ENCODE peak calls at places on chromosomes 11 and 22, in four cellular contexts. B is body of pancreas, Y is MM.1S, Z is T-cell. T is an unnamed sample.

GRCh38 chr11:97961431-97961830 is 1059.3 kb upstream of the CNTN5 start:
- DNase-seq in B (no peak), Y (no peak), Z (no peak), T (no peak)

GRCh38 chr22:37563153-37564081 is 3.1 kb downstream of the CDC42EP1 start:
- DNase-seq in B (peak; percentile 92), Y (no peak), Z (no peak), T (peak; percentile 69)

GRCh38 chr11:64409707-64410395 is 50.9 kb downstream of the RPS6KA4 start:
- DNase-seq in B (peak; percentile 35), Y (no peak), Z (no peak), T (no peak)

GRCh38 chr11:16607675-16608644 is 130.5 kb upstream of the C11orf58 start:
- DNase-seq in B (peak; percentile 77), Y (no peak), Z (no peak), T (peak; percentile 51)

GRCh38 chr11:14133381-14133780 is 170.9 kb downstream of the SPON1 start:
- DNase-seq in B (no peak), Y (no peak), Z (no peak), T (no peak)

GRCh38 chr11:122069946-122070345 is 46.1 kb downstream of the BLID start:
- DNase-seq in B (peak; percentile 72), Y (peak; percentile 90), Z (no peak), T (peak; percentile 66)

GRCh38 chr11:127017482-127017881 is 16.9 kb upstream of the KIRREL3 start:
- DNase-seq in B (no peak), Y (no peak), Z (no peak), T (no peak)

GRCh38 chr11:3043315-3043871 is 13.8 kb downstream of the CARS1 start:
- DNase-seq in B (peak; percentile 65), Y (no peak), Z (no peak), T (no peak)

GRCh38 chr22:36641902-36642640 is 61.5 kb downstream of the CACNG2 start:
- DNase-seq in B (no peak), Y (no peak), Z (no peak), T (no peak)

GRCh38 chr22:38017272-38017920 is 33.0 kb upstream of the SOX10 start:
- DNase-seq in B (peak; percentile 79), Y (no peak), Z (no peak), T (peak; percentile 89)

GRCh38 chr22:46538816-46539163 is 1.4 kb upstream of the CELSR1 start:
- DNase-seq in B (peak; percentile 41), Y (no peak), Z (no peak), T (no peak)

GRCh38 chr11:35035894-35036408 is 103.0 kb upstream of the CD44 start:
- DNase-seq in B (peak; percentile 30), Y (no peak), Z (no peak), T (no peak)

GRCh38 chr11:2209900-2210321 is 38.3 kb upstream of the TH start:
- DNase-seq in B (no peak), Y (no peak), Z (no peak), T (no peak)

GRCh38 chr11:34594603-34595002 is 26.3 kb upstream of the EHF start:
- DNase-seq in B (no peak), Y (no peak), Z (no peak), T (no peak)

GRCh38 chr11:121372671-121373429 is 79.3 kb upstream of the SORL1 start:
- DNase-seq in B (no peak), Y (peak; percentile 62), Z (no peak), T (no peak)

GRCh38 chr11:121889931-121890330 is 226.1 kb downstream of the BLID start:
- DNase-seq in B (no peak), Y (no peak), Z (no peak), T (no peak)

GRCh38 chr11:95792700-95793099 is 2.4 kb downstream of the CEP57 start:
- DNase-seq in B (no peak), Y (no peak), Z (no peak), T (no peak)

GRCh38 chr11:19959697-19960096 is 200.6 kb downstream of the DBX1 start:
- DNase-seq in B (no peak), Y (no peak), Z (no peak), T (no peak)

GRCh38 chr11:72314600-72315386 is 70.8 kb upstream of the PHOX2A start:
- DNase-seq in B (no peak), Y (no peak), Z (no peak), T (no peak)

GRCh38 chr11:9969068-9969467 is 305.2 kb downstream of the SWAP70 start:
- DNase-seq in B (no peak), Y (no peak), Z (no peak), T (no peak)

T was measured in lower lobe of right lung.